ENCODE peak calls at places on chromosomes 1 and 21, in ten cellular contexts. One of them, this sample, is unnamed.

GRCh38 chr1:9289724-9290493 is 2.8 kb upstream of the SPSB1 start:
- DNase-seq in cardiac fibroblast: peak
- DNase-seq in fibroblast of lung: peak
- DNase-seq in transverse colon: no peak
- DNase-seq in HFF-Myc: no peak
- DNase-seq in foreskin fibroblast: peak
- DNase-seq in AG04450: peak
- DNase-seq in cardiac muscle cell: no peak
- DNase-seq in AG04449: peak
- DNase-seq in heart left ventricle: no peak
- DNase-seq in this sample: peak

GRCh38 chr1:2101946-2102345 is 51.7 kb downstream of the PRKCZ start:
- DNase-seq in HFF-Myc: no peak
- DNase-seq in fibroblast of lung: no peak
- DNase-seq in AG04450: no peak
- DNase-seq in foreskin fibroblast: no peak
- DNase-seq in transverse colon: no peak
- DNase-seq in heart left ventricle: no peak
- DNase-seq in cardiac muscle cell: no peak
- DNase-seq in AG04449: no peak
- DNase-seq in cardiac fibroblast: no peak
- DNase-seq in this sample: no peak

GRCh38 chr1:30274937-30275621 is 448.3 kb downstream of the MATN1 start:
- DNase-seq in cardiac muscle cell: no peak
- DNase-seq in heart left ventricle: no peak
- DNase-seq in HFF-Myc: no peak
- DNase-seq in AG04450: no peak
- DNase-seq in foreskin fibroblast: no peak
- DNase-seq in AG04449: no peak
- DNase-seq in transverse colon: no peak
- DNase-seq in cardiac fibroblast: no peak
- DNase-seq in fibroblast of lung: no peak
- DNase-seq in this sample: no peak

GRCh38 chr1:19054216-19054615 is 97.7 kb upstream of the IFFO2 start:
- DNase-seq in cardiac muscle cell: no peak
- DNase-seq in fibroblast of lung: no peak
- DNase-seq in foreskin fibroblast: no peak
- DNase-seq in AG04450: no peak
- DNase-seq in heart left ventricle: no peak
- DNase-seq in AG04449: no peak
- DNase-seq in transverse colon: no peak
- DNase-seq in HFF-Myc: no peak
- DNase-seq in cardiac fibroblast: no peak
- DNase-seq in this sample: no peak

GRCh38 chr1:92029241-92029922 is 403 bp upstream of the EPHX4 start:
- DNase-seq in fibroblast of lung: no peak
- DNase-seq in transverse colon: no peak
- DNase-seq in HFF-Myc: no peak
- DNase-seq in cardiac fibroblast: no peak
- DNase-seq in AG04450: no peak
- DNase-seq in heart left ventricle: no peak
- DNase-seq in foreskin fibroblast: no peak
- DNase-seq in cardiac muscle cell: no peak
- DNase-seq in AG04449: no peak
- DNase-seq in this sample: no peak

GRCh38 chr21:45299864-45300785 is 12.4 kb upstream of the POFUT2 start:
- DNase-seq in fibroblast of lung: peak
- DNase-seq in cardiac fibroblast: peak
- DNase-seq in HFF-Myc: no peak
- DNase-seq in AG04450: no peak
- DNase-seq in foreskin fibroblast: no peak
- DNase-seq in transverse colon: no peak
- DNase-seq in heart left ventricle: peak
- DNase-seq in AG04449: peak
- DNase-seq in cardiac muscle cell: no peak
- DNase-seq in this sample: no peak

GRCh38 chr1:234515411-234515810 is 36.4 kb upstream of the TARBP1 start:
- DNase-seq in cardiac fibroblast: peak
- DNase-seq in heart left ventricle: no peak
- DNase-seq in fibroblast of lung: peak
- DNase-seq in foreskin fibroblast: peak
- DNase-seq in AG04450: no peak
- DNase-seq in HFF-Myc: no peak
- DNase-seq in AG04449: no peak
- DNase-seq in transverse colon: no peak
- DNase-seq in cardiac muscle cell: no peak
- DNase-seq in this sample: peak

GRCh38 chr1:156414440-156415064 is 45.5 kb downstream of the RHBG start:
- DNase-seq in cardiac fibroblast: no peak
- DNase-seq in cardiac muscle cell: peak
- DNase-seq in HFF-Myc: no peak
- DNase-seq in transverse colon: no peak
- DNase-seq in AG04449: no peak
- DNase-seq in foreskin fibroblast: no peak
- DNase-seq in AG04450: no peak
- DNase-seq in heart left ventricle: no peak
- DNase-seq in fibroblast of lung: no peak
- DNase-seq in this sample: no peak

GRCh38 chr1:160576866-160577265 is 2.4 kb downstream of the CD84 start:
- DNase-seq in HFF-Myc: no peak
- DNase-seq in fibroblast of lung: no peak
- DNase-seq in heart left ventricle: no peak
- DNase-seq in AG04450: no peak
- DNase-seq in foreskin fibroblast: no peak
- DNase-seq in transverse colon: no peak
- DNase-seq in AG04449: no peak
- DNase-seq in cardiac muscle cell: no peak
- DNase-seq in cardiac fibroblast: no peak
- DNase-seq in this sample: no peak

GRCh38 chr1:160578175-160578693 is 1.1 kb downstream of the CD84 start:
- DNase-seq in cardiac muscle cell: no peak
- DNase-seq in AG04449: no peak
- DNase-seq in AG04450: no peak
- DNase-seq in HFF-Myc: no peak
- DNase-seq in cardiac fibroblast: no peak
- DNase-seq in heart left ventricle: no peak
- DNase-seq in transverse colon: no peak
- DNase-seq in fibroblast of lung: no peak
- DNase-seq in foreskin fibroblast: no peak
- DNase-seq in this sample: no peak

GRCh38 chr1:160578694-160579191 is 553 bp downstream of the CD84 start:
- DNase-seq in heart left ventricle: no peak
- DNase-seq in AG04449: no peak
- DNase-seq in transverse colon: no peak
- DNase-seq in fibroblast of lung: no peak
- DNase-seq in cardiac fibroblast: no peak
- DNase-seq in AG04450: no peak
- DNase-seq in foreskin fibroblast: no peak
- DNase-seq in cardiac muscle cell: no peak
- DNase-seq in HFF-Myc: no peak
- DNase-seq in this sample: no peak

GRCh38 chr1:160576430-160576829 is 2.9 kb downstream of the CD84 start:
- DNase-seq in HFF-Myc: no peak
- DNase-seq in cardiac muscle cell: no peak
- DNase-seq in heart left ventricle: no peak
- DNase-seq in AG04450: no peak
- DNase-seq in transverse colon: no peak
- DNase-seq in fibroblast of lung: no peak
- DNase-seq in foreskin fibroblast: no peak
- DNase-seq in AG04449: no peak
- DNase-seq in cardiac fibroblast: no peak
- DNase-seq in this sample: no peak

DNA sequence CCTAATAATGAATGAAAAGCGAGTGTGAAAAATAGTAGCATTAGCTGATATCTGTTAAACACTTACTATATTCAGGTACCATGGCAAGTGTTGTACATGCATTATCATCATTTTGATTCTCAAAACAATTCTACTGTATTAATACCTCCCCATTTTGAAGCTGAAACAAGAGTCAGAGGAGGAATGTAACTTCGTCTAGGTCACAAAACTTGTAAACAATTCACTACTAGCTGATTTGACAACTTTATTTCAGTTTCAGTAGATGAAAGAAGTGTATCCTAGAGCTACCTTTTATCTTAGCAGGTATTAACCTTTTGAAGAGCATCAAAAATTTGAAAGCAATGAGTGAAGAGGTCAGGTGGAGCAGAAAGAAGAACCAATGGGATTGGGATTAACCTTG is 1.6 kb downstream of the CD84 start:
- DNase-seq in cardiac muscle cell: no peak
- DNase-seq in foreskin fibroblast: no peak
- DNase-seq in transverse colon: no peak
- DNase-seq in cardiac fibroblast: no peak
- DNase-seq in AG04449: no peak
- DNase-seq in heart left ventricle: no peak
- DNase-seq in AG04450: no peak
- DNase-seq in fibroblast of lung: no peak
- DNase-seq in HFF-Myc: no peak
- DNase-seq in this sample: no peak
- H3K4me3 ChIP-seq in cardiac muscle cell: no peak
- H3K4me3 ChIP-seq in foreskin fibroblast: no peak
- H3K4me3 ChIP-seq in transverse colon: peak
- H3K4me3 ChIP-seq in cardiac fibroblast: no peak
- H3K4me3 ChIP-seq in AG04449: no peak
- H3K4me3 ChIP-seq in heart left ventricle: no peak
- H3K4me3 ChIP-seq in AG04450: no peak
- H3K4me3 ChIP-seq in fibroblast of lung: no peak
- H3K4me3 ChIP-seq in HFF-Myc: no peak
- H3K4me3 ChIP-seq in this sample: no peak

DNA sequence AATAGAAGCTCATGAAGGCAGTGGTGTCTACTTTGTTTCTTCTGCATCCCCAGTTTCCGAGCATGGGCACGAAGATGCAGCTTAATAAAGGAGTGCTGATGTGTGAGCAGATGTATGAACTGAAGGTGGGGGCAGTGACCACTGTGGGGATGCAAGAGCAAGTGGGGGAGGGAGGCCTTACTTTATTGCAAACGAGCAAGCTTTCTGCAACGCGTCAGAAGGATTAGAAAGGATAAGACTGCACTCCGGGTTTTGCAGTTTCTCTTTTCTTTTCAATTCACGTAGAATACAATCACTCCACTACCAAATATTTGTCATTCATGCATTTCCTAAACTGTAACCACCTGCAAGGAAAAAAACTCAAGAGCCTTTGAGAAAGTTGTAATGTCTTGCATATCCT is 4.3 kb upstream of the OR2C3 start:
- DNase-seq in transverse colon: no peak
- DNase-seq in AG04449: no peak
- DNase-seq in AG04450: no peak
- DNase-seq in heart left ventricle: no peak
- DNase-seq in cardiac muscle cell: no peak
- DNase-seq in fibroblast of lung: no peak
- DNase-seq in foreskin fibroblast: no peak
- DNase-seq in cardiac fibroblast: no peak
- DNase-seq in HFF-Myc: no peak
- DNase-seq in this sample: no peak
- H3K4me3 ChIP-seq in transverse colon: no peak
- H3K4me3 ChIP-seq in AG04449: no peak
- H3K4me3 ChIP-seq in AG04450: no peak
- H3K4me3 ChIP-seq in heart left ventricle: no peak
- H3K4me3 ChIP-seq in cardiac muscle cell: no peak
- H3K4me3 ChIP-seq in fibroblast of lung: no peak
- H3K4me3 ChIP-seq in foreskin fibroblast: no peak
- H3K4me3 ChIP-seq in cardiac fibroblast: no peak
- H3K4me3 ChIP-seq in HFF-Myc: no peak
- H3K4me3 ChIP-seq in this sample: no peak

GRCh38 chr1:87869563-87869962 is 540.9 kb downstream of the LMO4 start:
- DNase-seq in cardiac muscle cell: no peak
- DNase-seq in heart left ventricle: no peak
- DNase-seq in foreskin fibroblast: peak
- DNase-seq in HFF-Myc: peak
- DNase-seq in transverse colon: no peak
- DNase-seq in fibroblast of lung: peak
- DNase-seq in AG04449: peak
- DNase-seq in AG04450: no peak
- DNase-seq in cardiac fibroblast: peak
- DNase-seq in this sample: peak

GRCh38 chr1:87867631-87868030 is 539.0 kb downstream of the LMO4 start:
- DNase-seq in fibroblast of lung: peak
- DNase-seq in cardiac fibroblast: peak
- DNase-seq in AG04450: no peak
- DNase-seq in HFF-Myc: peak
- DNase-seq in transverse colon: no peak
- DNase-seq in cardiac muscle cell: no peak
- DNase-seq in AG04449: no peak
- DNase-seq in heart left ventricle: no peak
- DNase-seq in foreskin fibroblast: no peak
- DNase-seq in this sample: peak

GRCh38 chr1:87872189-87872588 is 543.5 kb downstream of the LMO4 start:
- DNase-seq in fibroblast of lung: no peak
- DNase-seq in cardiac muscle cell: no peak
- DNase-seq in transverse colon: no peak
- DNase-seq in cardiac fibroblast: no peak
- DNase-seq in heart left ventricle: no peak
- DNase-seq in AG04449: no peak
- DNase-seq in AG04450: no peak
- DNase-seq in foreskin fibroblast: no peak
- DNase-seq in HFF-Myc: no peak
- DNase-seq in this sample: no peak

DNA sequence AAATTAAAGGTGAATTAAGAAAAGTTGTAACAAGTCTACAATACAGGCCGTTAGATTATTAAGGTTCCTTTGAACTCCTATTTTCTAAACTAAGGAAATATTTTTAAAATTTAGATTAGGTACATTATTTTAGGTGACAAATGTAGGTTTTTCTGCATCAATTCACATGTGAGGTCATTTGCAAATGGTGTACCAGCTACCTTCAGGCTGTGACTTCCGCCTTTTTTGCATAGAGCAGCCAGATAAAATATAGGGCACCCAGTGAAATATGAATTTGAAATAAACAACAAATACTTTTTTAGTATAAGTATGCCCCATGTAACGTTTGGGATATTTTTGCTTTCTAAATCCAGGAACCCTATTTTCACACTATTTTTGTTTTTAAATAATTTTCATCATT is 544.0 kb downstream of the LMO4 start:
- DNase-seq in fibroblast of lung: no peak
- DNase-seq in HFF-Myc: no peak
- DNase-seq in transverse colon: no peak
- DNase-seq in AG04449: no peak
- DNase-seq in cardiac muscle cell: no peak
- DNase-seq in heart left ventricle: no peak
- DNase-seq in foreskin fibroblast: no peak
- DNase-seq in cardiac fibroblast: no peak
- DNase-seq in AG04450: no peak
- DNase-seq in this sample: no peak
- H3K4me3 ChIP-seq in fibroblast of lung: no peak
- H3K4me3 ChIP-seq in HFF-Myc: no peak
- H3K4me3 ChIP-seq in transverse colon: no peak
- H3K4me3 ChIP-seq in AG04449: no peak
- H3K4me3 ChIP-seq in cardiac muscle cell: no peak
- H3K4me3 ChIP-seq in heart left ventricle: no peak
- H3K4me3 ChIP-seq in foreskin fibroblast: no peak
- H3K4me3 ChIP-seq in cardiac fibroblast: no peak
- H3K4me3 ChIP-seq in AG04450: no peak
- H3K4me3 ChIP-seq in this sample: no peak

DNA sequence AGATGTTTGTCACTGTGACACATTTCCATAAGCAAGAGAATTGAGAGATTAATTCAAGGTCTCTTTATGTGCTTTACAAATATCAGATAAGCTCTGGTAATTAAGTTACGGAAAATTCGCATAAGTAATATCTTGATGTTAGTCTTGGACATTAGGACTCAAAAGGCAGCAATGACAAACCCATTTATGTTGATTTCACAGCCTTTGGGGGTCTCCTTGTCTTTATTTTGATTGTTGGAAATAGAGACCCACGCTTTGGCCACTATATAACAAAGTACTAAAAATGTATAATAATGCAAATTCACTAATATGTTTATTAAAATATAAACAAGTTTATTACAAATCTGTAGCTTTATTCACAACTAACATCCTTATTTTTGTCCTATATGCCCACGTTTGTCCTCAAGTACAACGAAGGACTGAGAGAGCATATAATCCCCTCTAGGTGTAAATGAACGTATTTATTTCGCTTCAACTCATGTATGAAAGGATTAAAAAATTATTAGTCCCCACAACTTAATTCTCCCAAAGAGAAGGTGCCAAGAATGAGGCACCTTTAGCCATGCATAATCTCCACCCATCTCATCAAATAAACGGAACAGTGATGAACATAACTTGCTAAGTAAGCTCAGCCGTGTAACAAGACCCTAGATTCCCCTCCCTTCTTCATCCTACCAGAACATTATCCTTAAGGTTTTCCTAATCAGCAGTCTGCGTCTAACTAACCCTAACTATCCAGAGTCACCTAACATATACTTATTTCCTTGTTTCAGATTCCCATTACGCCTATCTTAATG is 1.6 kb upstream of the LAMC1 start:
- DNase-seq in HFF-Myc: no peak
- DNase-seq in AG04449: no peak
- DNase-seq in cardiac fibroblast: no peak
- DNase-seq in fibroblast of lung: no peak
- DNase-seq in cardiac muscle cell: no peak
- DNase-seq in transverse colon: no peak
- DNase-seq in AG04450: no peak
- DNase-seq in heart left ventricle: no peak
- DNase-seq in foreskin fibroblast: no peak
- DNase-seq in this sample: no peak
- H3K4me3 ChIP-seq in HFF-Myc: peak
- H3K4me3 ChIP-seq in AG04449: peak
- H3K4me3 ChIP-seq in cardiac fibroblast: peak
- H3K4me3 ChIP-seq in fibroblast of lung: peak
- H3K4me3 ChIP-seq in cardiac muscle cell: peak
- H3K4me3 ChIP-seq in transverse colon: peak
- H3K4me3 ChIP-seq in AG04450: peak
- H3K4me3 ChIP-seq in heart left ventricle: peak
- H3K4me3 ChIP-seq in foreskin fibroblast: peak
- H3K4me3 ChIP-seq in this sample: peak

This sample was measured in fibroblast of mammary gland.